ENCODE peak calls at places on chromosomes 2 and 18, in nine cellular contexts. One of them, this sample, is unnamed.

GRCh38 chr18:51006948-51007786 is 22.8 kb upstream of the SMAD4 start:
- DNase-seq in prostate gland: no peak
- DNase-seq in K562: no peak
- DNase-seq in ovary: no peak
- DNase-seq in Peyer's patch: no peak
- DNase-seq in HCT116: no peak
- DNase-seq in A549: no peak
- DNase-seq in heart left ventricle: no peak
- DNase-seq in adrenal gland: no peak
- DNase-seq in this sample: no peak

GRCh38 chr2:215918901-215919585 is 94.3 kb downstream of the MREG start:
- DNase-seq in ovary: no peak
- DNase-seq in A549: no peak
- DNase-seq in heart left ventricle: no peak
- DNase-seq in K562: no peak
- DNase-seq in adrenal gland: no peak
- DNase-seq in Peyer's patch: no peak
- DNase-seq in HCT116: no peak
- DNase-seq in prostate gland: no peak
- DNase-seq in this sample: no peak

GRCh38 chr2:73982140-73982617 is 2.5 kb upstream of the TET3 start:
- DNase-seq in A549: no peak
- DNase-seq in heart left ventricle: no peak
- DNase-seq in Peyer's patch: no peak
- DNase-seq in K562: no peak
- DNase-seq in HCT116: no peak
- DNase-seq in ovary: no peak
- DNase-seq in adrenal gland: no peak
- DNase-seq in prostate gland: no peak
- DNase-seq in this sample: no peak

GRCh38 chr2:156818221-156818620 is 382.0 kb downstream of the GPD2 start:
- DNase-seq in Peyer's patch: no peak
- DNase-seq in ovary: no peak
- DNase-seq in prostate gland: no peak
- DNase-seq in adrenal gland: no peak
- DNase-seq in heart left ventricle: no peak
- DNase-seq in K562: no peak
- DNase-seq in A549: no peak
- DNase-seq in HCT116: no peak
- DNase-seq in this sample: no peak

GRCh38 chr2:70921839-70922590 is 13.7 kb upstream of the ATP6V1B1 start:
- DNase-seq in adrenal gland: no peak
- DNase-seq in ovary: no peak
- DNase-seq in heart left ventricle: no peak
- DNase-seq in K562: no peak
- DNase-seq in Peyer's patch: no peak
- DNase-seq in prostate gland: no peak
- DNase-seq in HCT116: no peak
- DNase-seq in A549: no peak
- DNase-seq in this sample: peak; percentile 43

GRCh38 chr18:79540914-79541301 is 138.7 kb upstream of the CTDP1 start:
- DNase-seq in prostate gland: peak; percentile 38
- DNase-seq in Peyer's patch: peak; percentile 20
- DNase-seq in heart left ventricle: no peak
- DNase-seq in HCT116: no peak
- DNase-seq in A549: no peak
- DNase-seq in K562: no peak
- DNase-seq in ovary: peak; percentile 7
- DNase-seq in adrenal gland: no peak
- DNase-seq in this sample: no peak

GRCh38 chr2:140657657-140658056 is 1473.2 kb downstream of the LRP1B start:
- DNase-seq in prostate gland: no peak
- DNase-seq in Peyer's patch: no peak
- DNase-seq in heart left ventricle: no peak
- DNase-seq in ovary: no peak
- DNase-seq in HCT116: no peak
- DNase-seq in adrenal gland: no peak
- DNase-seq in A549: no peak
- DNase-seq in K562: no peak
- DNase-seq in this sample: no peak

GRCh38 chr2:218582085-218582484 is 13.4 kb downstream of the CNOT9 start:
- DNase-seq in HCT116: no peak
- DNase-seq in Peyer's patch: no peak
- DNase-seq in A549: no peak
- DNase-seq in heart left ventricle: no peak
- DNase-seq in prostate gland: no peak
- DNase-seq in K562: no peak
- DNase-seq in adrenal gland: no peak
- DNase-seq in ovary: no peak
- DNase-seq in this sample: no peak

GRCh38 chr2:170235860-170236638 is 58.1 kb downstream of the MYO3B start:
- DNase-seq in prostate gland: no peak
- DNase-seq in adrenal gland: peak; percentile 27
- DNase-seq in HCT116: peak; percentile 60
- DNase-seq in heart left ventricle: no peak
- DNase-seq in K562: peak; percentile 84
- DNase-seq in Peyer's patch: no peak
- DNase-seq in A549: peak; percentile 16
- DNase-seq in ovary: no peak
- DNase-seq in this sample: no peak

GRCh38 chr2:60453896-60454295 is 99.6 kb downstream of the BCL11A start:
- DNase-seq in heart left ventricle: no peak
- DNase-seq in A549: no peak
- DNase-seq in adrenal gland: no peak
- DNase-seq in K562: no peak
- DNase-seq in HCT116: no peak
- DNase-seq in prostate gland: no peak
- DNase-seq in Peyer's patch: no peak
- DNase-seq in ovary: no peak
- DNase-seq in this sample: no peak
- H3K4me1 ChIP-seq in heart left ventricle: no peaks in the 10 kb centered on the region
- H3K4me1 ChIP-seq in A549: no peaks in the 10 kb centered on the region
- H3K4me1 ChIP-seq in adrenal gland: no peaks in the 10 kb centered on the region
- H3K4me1 ChIP-seq in K562: no peaks in the 10 kb centered on the region
- H3K4me1 ChIP-seq in HCT116: no peaks in the 10 kb centered on the region
- H3K4me1 ChIP-seq in prostate gland: peaks cover 4% of the 10 kb centered on the region
- H3K4me1 ChIP-seq in Peyer's patch: no peaks in the 10 kb centered on the region
- H3K4me1 ChIP-seq in ovary: no peaks in the 10 kb centered on the region
- H3K4me1 ChIP-seq in this sample: no peaks in the 10 kb centered on the region

GRCh38 chr2:238458641-238459040 is 31.9 kb downstream of the ASB1 start:
- DNase-seq in heart left ventricle: no peak
- DNase-seq in ovary: no peak
- DNase-seq in A549: no peak
- DNase-seq in Peyer's patch: no peak
- DNase-seq in HCT116: no peak
- DNase-seq in prostate gland: no peak
- DNase-seq in adrenal gland: no peak
- DNase-seq in K562: no peak
- DNase-seq in this sample: no peak
- TF ChIP-seq POLR2A in heart left ventricle: no peak
- TF ChIP-seq POLR2A in ovary: no peak
- TF ChIP-seq POLR2A in A549: no peak
- TF ChIP-seq POLR2A in Peyer's patch: no peak
- TF ChIP-seq POLR2A in HCT116: no peak
- TF ChIP-seq POLR2A in prostate gland: no peak
- TF ChIP-seq POLR2A in adrenal gland: no peak
- TF ChIP-seq POLR2A in K562: no peak
- TF ChIP-seq POLR2A in this sample: no peak

GRCh38 chr2:65656152-65656718 is 223.8 kb upstream of the SPRED2 start:
- DNase-seq in K562: no peak
- DNase-seq in HCT116: no peak
- DNase-seq in adrenal gland: no peak
- DNase-seq in ovary: no peak
- DNase-seq in Peyer's patch: no peak
- DNase-seq in A549: no peak
- DNase-seq in heart left ventricle: no peak
- DNase-seq in prostate gland: no peak
- DNase-seq in this sample: no peak
- H3K4me1 ChIP-seq in K562: no peaks in the 10 kb centered on the region
- H3K4me1 ChIP-seq in HCT116: peaks cover 8% of the 10 kb centered on the region
- H3K4me1 ChIP-seq in adrenal gland: no peaks in the 10 kb centered on the region
- H3K4me1 ChIP-seq in ovary: peaks cover 5% of the 10 kb centered on the region
- H3K4me1 ChIP-seq in Peyer's patch: no peaks in the 10 kb centered on the region
- H3K4me1 ChIP-seq in A549: no peaks in the 10 kb centered on the region
- H3K4me1 ChIP-seq in heart left ventricle: no peaks in the 10 kb centered on the region
- H3K4me1 ChIP-seq in prostate gland: no peaks in the 10 kb centered on the region
- H3K4me1 ChIP-seq in this sample: peaks cover 17% of the 10 kb centered on the region

GRCh38 chr2:43425659-43426058 is 170.2 kb downstream of the THADA start:
- DNase-seq in adrenal gland: no peak
- DNase-seq in prostate gland: no peak
- DNase-seq in Peyer's patch: no peak
- DNase-seq in heart left ventricle: no peak
- DNase-seq in K562: no peak
- DNase-seq in A549: no peak
- DNase-seq in HCT116: no peak
- DNase-seq in ovary: no peak
- DNase-seq in this sample: no peak

GRCh38 chr2:43427032-43427424 is 168.8 kb downstream of the THADA start:
- DNase-seq in adrenal gland: no peak
- DNase-seq in A549: peak; percentile 20
- DNase-seq in K562: peak; percentile 50
- DNase-seq in prostate gland: no peak
- DNase-seq in ovary: no peak
- DNase-seq in Peyer's patch: no peak
- DNase-seq in HCT116: no peak
- DNase-seq in heart left ventricle: no peak
- DNase-seq in this sample: no peak

GRCh38 chr2:43423941-43424261 is 171.9 kb downstream of the THADA start:
- DNase-seq in prostate gland: no peak
- DNase-seq in Peyer's patch: no peak
- DNase-seq in adrenal gland: no peak
- DNase-seq in HCT116: no peak
- DNase-seq in A549: no peak
- DNase-seq in K562: no peak
- DNase-seq in heart left ventricle: no peak
- DNase-seq in ovary: no peak
- DNase-seq in this sample: no peak

GRCh38 chr2:43424262-43425207 is 171.3 kb downstream of the THADA start:
- DNase-seq in Peyer's patch: no peak
- DNase-seq in prostate gland: no peak
- DNase-seq in A549: no peak
- DNase-seq in K562: no peak
- DNase-seq in HCT116: no peak
- DNase-seq in adrenal gland: no peak
- DNase-seq in ovary: no peak
- DNase-seq in heart left ventricle: no peak
- DNase-seq in this sample: no peak

DNA sequence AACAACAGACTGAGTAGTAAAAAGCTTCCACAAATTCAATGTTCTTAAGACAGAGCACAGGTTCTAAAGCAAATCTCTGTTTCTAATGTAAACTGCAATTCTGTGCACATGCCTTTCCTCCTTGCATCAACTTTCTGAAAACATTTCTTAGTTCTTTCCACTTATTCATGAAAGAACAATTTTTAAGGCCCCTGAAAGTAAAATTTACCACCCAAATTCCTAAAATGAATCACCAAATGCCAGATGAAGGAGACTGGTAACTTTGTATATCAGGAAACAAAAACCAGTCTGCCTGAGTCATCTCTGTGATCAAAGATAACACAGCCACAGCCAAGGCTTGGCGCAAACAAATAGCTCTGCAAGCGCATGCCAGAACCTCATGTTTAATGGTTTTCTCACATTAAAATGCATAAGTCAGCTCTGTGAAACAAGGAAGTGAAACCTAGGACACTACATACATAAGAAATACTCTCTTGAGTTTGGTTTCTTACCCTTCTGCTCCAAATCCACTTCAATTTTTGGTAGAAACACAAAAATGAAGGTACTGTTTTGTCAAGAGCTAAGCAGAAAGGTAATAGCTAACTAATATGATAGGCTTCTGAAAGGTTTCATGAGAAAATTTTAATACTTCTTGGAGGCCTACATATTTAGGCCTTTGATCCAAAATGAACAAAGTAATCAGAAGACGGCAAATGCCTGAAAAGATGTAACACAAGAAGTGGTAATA is 169.4 kb downstream of the THADA start:
- DNase-seq in Peyer's patch: peak; percentile 52
- DNase-seq in K562: peak; percentile 67
- DNase-seq in ovary: peak; percentile 21
- DNase-seq in HCT116: peak; percentile 96
- DNase-seq in prostate gland: peak; percentile 91
- DNase-seq in adrenal gland: peak; percentile 80
- DNase-seq in heart left ventricle: peak; percentile 36
- DNase-seq in A549: peak; percentile 88
- DNase-seq in this sample: peak; percentile 53
- TF ChIP-seq POLR2A in Peyer's patch: no peak
- TF ChIP-seq POLR2A in K562: no peak
- TF ChIP-seq POLR2A in ovary: no peak
- TF ChIP-seq POLR2A in HCT116: no peak
- TF ChIP-seq POLR2A in prostate gland: no peak
- TF ChIP-seq POLR2A in adrenal gland: no peak
- TF ChIP-seq POLR2A in heart left ventricle: no peak
- TF ChIP-seq POLR2A in A549: no peak
- TF ChIP-seq POLR2A in this sample: no peak

GRCh38 chr2:113907297-113907696 is 17.4 kb downstream of the ACTR3 start:
- DNase-seq in Peyer's patch: no peak
- DNase-seq in HCT116: no peak
- DNase-seq in prostate gland: no peak
- DNase-seq in ovary: no peak
- DNase-seq in adrenal gland: no peak
- DNase-seq in K562: no peak
- DNase-seq in A549: no peak
- DNase-seq in heart left ventricle: no peak
- DNase-seq in this sample: no peak

GRCh38 chr2:113899166-113899565 is 9.3 kb downstream of the ACTR3 start:
- DNase-seq in ovary: no peak
- DNase-seq in A549: no peak
- DNase-seq in prostate gland: no peak
- DNase-seq in K562: no peak
- DNase-seq in adrenal gland: no peak
- DNase-seq in heart left ventricle: no peak
- DNase-seq in HCT116: no peak
- DNase-seq in Peyer's patch: no peak
- DNase-seq in this sample: no peak

GRCh38 chr2:113906647-113907046 is 16.8 kb downstream of the ACTR3 start:
- DNase-seq in HCT116: no peak
- DNase-seq in heart left ventricle: no peak
- DNase-seq in Peyer's patch: no peak
- DNase-seq in A549: no peak
- DNase-seq in prostate gland: no peak
- DNase-seq in ovary: no peak
- DNase-seq in K562: no peak
- DNase-seq in adrenal gland: no peak
- DNase-seq in this sample: no peak

GRCh38 chr2:113896791-113897190 is 6.9 kb downstream of the ACTR3 start:
- DNase-seq in Peyer's patch: no peak
- DNase-seq in adrenal gland: no peak
- DNase-seq in heart left ventricle: no peak
- DNase-seq in prostate gland: no peak
- DNase-seq in HCT116: no peak
- DNase-seq in A549: no peak
- DNase-seq in K562: no peak
- DNase-seq in ovary: no peak
- DNase-seq in this sample: no peak

DNA sequence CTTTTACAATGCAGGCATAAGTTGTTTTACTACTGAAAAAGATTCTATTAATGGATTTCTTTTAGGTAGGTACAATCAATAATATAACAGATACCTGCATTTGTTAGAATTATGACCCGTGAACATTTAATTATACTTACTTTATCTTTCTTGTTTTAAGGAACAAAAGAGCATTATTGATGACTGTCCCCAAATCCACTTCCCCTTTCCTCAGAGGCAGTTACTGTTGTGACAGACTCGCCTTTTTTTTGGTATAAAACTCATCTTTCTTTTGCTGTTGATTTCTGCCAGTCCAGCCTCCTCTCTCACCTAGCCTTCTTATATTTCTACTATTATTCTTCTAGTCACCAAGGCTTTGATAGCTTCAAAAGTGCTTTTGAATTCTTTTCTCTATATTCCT is 12.1 kb downstream of the ACTR3 start:
- DNase-seq in adrenal gland: no peak
- DNase-seq in HCT116: no peak
- DNase-seq in prostate gland: no peak
- DNase-seq in Peyer's patch: no peak
- DNase-seq in heart left ventricle: no peak
- DNase-seq in K562: no peak
- DNase-seq in ovary: no peak
- DNase-seq in A549: no peak
- DNase-seq in this sample: no peak
- H3K4me1 ChIP-seq in adrenal gland: peaks cover 19% of the 10 kb centered on the region
- H3K4me1 ChIP-seq in HCT116: peaks cover 13% of the 10 kb centered on the region
- H3K4me1 ChIP-seq in prostate gland: peaks cover 7% of the 10 kb centered on the region
- H3K4me1 ChIP-seq in Peyer's patch: peaks cover 48% of the 10 kb centered on the region
- H3K4me1 ChIP-seq in heart left ventricle: peaks cover 98% of the 10 kb centered on the region
- H3K4me1 ChIP-seq in K562: peaks cover 5% of the 10 kb centered on the region
- H3K4me1 ChIP-seq in ovary: peaks cover 6% of the 10 kb centered on the region
- H3K4me1 ChIP-seq in A549: peaks cover 49% of the 10 kb centered on the region
- H3K4me1 ChIP-seq in this sample: peaks cover 36% of the 10 kb centered on the region

This sample was measured in body of pancreas.